ENCODE peak calls at places on chromosome 12, in six cellular contexts. One of them, this sample, is unnamed.

GRCh38 chr12:62265511-62265910 is 5.3 kb downstream of the USP15 start:
- DNase-seq in RWPE1: no peak
- DNase-seq in tibial artery: no peak
- DNase-seq in astrocyte: no peak
- DNase-seq in heart right ventricle: no peak
- DNase-seq in fibroblast of mammary gland: no peak
- DNase-seq in this sample: no peak

GRCh38 chr12:1122803-1123202 is 131.8 kb downstream of the ERC1 start:
- DNase-seq in RWPE1: no peak
- DNase-seq in heart right ventricle: no peak
- DNase-seq in astrocyte: no peak
- DNase-seq in tibial artery: no peak
- DNase-seq in fibroblast of mammary gland: no peak
- DNase-seq in this sample: no peak

GRCh38 chr12:29103539-29103974 is 45.5 kb upstream of the FAR2 start:
- DNase-seq in heart right ventricle: no peak
- DNase-seq in RWPE1: no peak
- DNase-seq in astrocyte: no peak
- DNase-seq in tibial artery: no peak
- DNase-seq in fibroblast of mammary gland: no peak
- DNase-seq in this sample: no peak

GRCh38 chr12:131721548-131721947 is 10.7 kb downstream of the SFSWAP start:
- DNase-seq in RWPE1: no peak
- DNase-seq in astrocyte: peak
- DNase-seq in heart right ventricle: no peak
- DNase-seq in fibroblast of mammary gland: no peak
- DNase-seq in tibial artery: no peak
- DNase-seq in this sample: no peak

GRCh38 chr12:28497889-28498411 is 307.7 kb downstream of the CCDC91 start:
- DNase-seq in fibroblast of mammary gland: peak
- DNase-seq in RWPE1: peak
- DNase-seq in astrocyte: peak
- DNase-seq in tibial artery: no peak
- DNase-seq in heart right ventricle: no peak
- DNase-seq in this sample: peak

GRCh38 chr12:106645074-106645421 is 62.2 kb downstream of the RFX4 start:
- DNase-seq in fibroblast of mammary gland: peak
- DNase-seq in RWPE1: no peak
- DNase-seq in astrocyte: peak
- DNase-seq in heart right ventricle: peak
- DNase-seq in tibial artery: no peak
- DNase-seq in this sample: peak

GRCh38 chr12:1362143-1362542 is 232.2 kb downstream of the FBXL14 start:
- DNase-seq in fibroblast of mammary gland: no peak
- DNase-seq in astrocyte: no peak
- DNase-seq in tibial artery: no peak
- DNase-seq in heart right ventricle: no peak
- DNase-seq in RWPE1: no peak
- DNase-seq in this sample: no peak

GRCh38 chr12:32102234-32102633 is 4.4 kb upstream of the BICD1 start:
- DNase-seq in tibial artery: no peak
- DNase-seq in RWPE1: no peak
- DNase-seq in heart right ventricle: no peak
- DNase-seq in fibroblast of mammary gland: peak
- DNase-seq in astrocyte: no peak
- DNase-seq in this sample: no peak

GRCh38 chr12:129067482-129067881 is 214.2 kb downstream of the GLT1D1 start:
- DNase-seq in heart right ventricle: no peak
- DNase-seq in RWPE1: no peak
- DNase-seq in astrocyte: peak
- DNase-seq in tibial artery: no peak
- DNase-seq in fibroblast of mammary gland: no peak
- DNase-seq in this sample: no peak

GRCh38 chr12:83361486-83361885 is 674.8 kb downstream of the TMTC2 start:
- DNase-seq in fibroblast of mammary gland: no peak
- DNase-seq in astrocyte: no peak
- DNase-seq in RWPE1: no peak
- DNase-seq in tibial artery: no peak
- DNase-seq in heart right ventricle: no peak
- DNase-seq in this sample: no peak

GRCh38 chr12:113292091-113292490 is 42.8 kb downstream of the SLC8B1 start:
- DNase-seq in heart right ventricle: no peak
- DNase-seq in tibial artery: no peak
- DNase-seq in fibroblast of mammary gland: peak
- DNase-seq in RWPE1: no peak
- DNase-seq in astrocyte: peak
- DNase-seq in this sample: no peak

GRCh38 chr12:14723763-14724162 is 27.4 kb upstream of the GUCY2C start:
- DNase-seq in heart right ventricle: peak
- DNase-seq in fibroblast of mammary gland: peak
- DNase-seq in RWPE1: no peak
- DNase-seq in astrocyte: peak
- DNase-seq in tibial artery: peak
- DNase-seq in this sample: peak

GRCh38 chr12:26298785-26299621 is 103.6 kb downstream of the SSPN start:
- DNase-seq in tibial artery: no peak
- DNase-seq in astrocyte: peak
- DNase-seq in RWPE1: peak
- DNase-seq in heart right ventricle: no peak
- DNase-seq in fibroblast of mammary gland: peak
- DNase-seq in this sample: peak
- TF ChIP-seq CTCF in tibial artery: no peak
- TF ChIP-seq CTCF in astrocyte: peak
- TF ChIP-seq CTCF in RWPE1: no peak
- TF ChIP-seq CTCF in heart right ventricle: peak
- TF ChIP-seq CTCF in fibroblast of mammary gland: peak
- TF ChIP-seq CTCF in this sample: peak

DNA sequence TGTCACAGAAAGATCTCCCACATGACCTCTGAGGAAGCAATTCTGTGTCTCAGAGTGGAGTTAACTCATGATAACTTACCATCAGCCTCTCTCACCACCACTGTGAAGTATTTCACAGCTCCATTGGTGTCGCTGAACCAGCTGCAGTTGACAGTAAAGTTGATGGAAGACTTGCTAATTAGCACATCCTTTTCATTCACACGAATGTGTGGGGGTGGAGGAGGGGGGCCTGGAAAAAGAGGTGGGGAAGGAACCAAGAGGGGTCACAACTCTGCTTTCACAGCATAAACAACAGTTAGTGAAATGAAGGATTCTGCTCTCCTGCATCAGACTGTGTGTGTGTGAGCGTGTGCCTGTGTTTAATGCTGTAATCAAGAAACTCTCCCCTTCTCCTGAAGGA is 82.1 kb downstream of the PTPRB start:
- DNase-seq in heart right ventricle: no peak
- DNase-seq in RWPE1: no peak
- DNase-seq in astrocyte: no peak
- DNase-seq in tibial artery: no peak
- DNase-seq in fibroblast of mammary gland: no peak
- DNase-seq in this sample: no peak
- TF ChIP-seq CTCF in heart right ventricle: no peak
- TF ChIP-seq CTCF in RWPE1: no peak
- TF ChIP-seq CTCF in astrocyte: no peak
- TF ChIP-seq CTCF in tibial artery: no peak
- TF ChIP-seq CTCF in fibroblast of mammary gland: no peak
- TF ChIP-seq CTCF in this sample: no peak

GRCh38 chr12:4894019-4894418 is 15.7 kb upstream of the KCNA1 start:
- DNase-seq in tibial artery: no peak
- DNase-seq in RWPE1: no peak
- DNase-seq in astrocyte: no peak
- DNase-seq in heart right ventricle: no peak
- DNase-seq in fibroblast of mammary gland: no peak
- DNase-seq in this sample: no peak

GRCh38 chr12:4900327-4900726 is 9.4 kb upstream of the KCNA1 start:
- DNase-seq in heart right ventricle: no peak
- DNase-seq in RWPE1: peak
- DNase-seq in fibroblast of mammary gland: peak
- DNase-seq in astrocyte: peak
- DNase-seq in tibial artery: no peak
- DNase-seq in this sample: no peak

DNA sequence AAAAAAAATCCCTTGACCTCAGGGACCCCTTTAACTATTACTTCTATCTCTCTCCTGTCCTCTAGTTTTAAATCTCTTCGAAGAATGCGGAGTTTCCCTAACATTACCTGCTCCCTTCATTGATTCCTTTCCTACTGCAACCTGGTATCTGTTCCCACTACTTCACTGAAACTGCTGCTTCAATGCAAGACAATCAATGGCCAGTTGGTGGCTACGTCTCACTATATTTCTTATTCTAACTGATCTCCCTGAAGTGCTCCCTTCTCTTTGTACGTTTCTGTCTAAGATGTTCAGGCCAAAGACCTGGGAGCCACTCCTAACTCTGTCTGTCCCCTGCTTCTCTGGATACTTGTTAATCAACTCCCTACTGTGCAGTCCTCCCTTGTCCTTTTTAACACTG is 10.3 kb upstream of the KCNA1 start:
- DNase-seq in RWPE1: no peak
- DNase-seq in astrocyte: no peak
- DNase-seq in heart right ventricle: no peak
- DNase-seq in fibroblast of mammary gland: no peak
- DNase-seq in tibial artery: no peak
- DNase-seq in this sample: no peak
- TF ChIP-seq CTCF in RWPE1: no peak
- TF ChIP-seq CTCF in astrocyte: no peak
- TF ChIP-seq CTCF in heart right ventricle: no peak
- TF ChIP-seq CTCF in fibroblast of mammary gland: peak
- TF ChIP-seq CTCF in tibial artery: no peak
- TF ChIP-seq CTCF in this sample: no peak

GRCh38 chr12:9784816-9785215 is 24.1 kb upstream of the CD69 start:
- DNase-seq in fibroblast of mammary gland: no peak
- DNase-seq in heart right ventricle: no peak
- DNase-seq in astrocyte: no peak
- DNase-seq in RWPE1: no peak
- DNase-seq in tibial artery: no peak
- DNase-seq in this sample: no peak

GRCh38 chr12:9784326-9784725 is 23.6 kb upstream of the CD69 start:
- DNase-seq in tibial artery: no peak
- DNase-seq in fibroblast of mammary gland: no peak
- DNase-seq in astrocyte: no peak
- DNase-seq in RWPE1: no peak
- DNase-seq in heart right ventricle: no peak
- DNase-seq in this sample: no peak

GRCh38 chr12:9782547-9783382 is 22.1 kb upstream of the CD69 start:
- DNase-seq in RWPE1: no peak
- DNase-seq in fibroblast of mammary gland: no peak
- DNase-seq in tibial artery: no peak
- DNase-seq in heart right ventricle: no peak
- DNase-seq in astrocyte: no peak
- DNase-seq in this sample: no peak

GRCh38 chr12:9786726-9787339 is 26.1 kb upstream of the CD69 start:
- DNase-seq in RWPE1: no peak
- DNase-seq in fibroblast of mammary gland: no peak
- DNase-seq in astrocyte: no peak
- DNase-seq in heart right ventricle: no peak
- DNase-seq in tibial artery: no peak
- DNase-seq in this sample: no peak

DNA sequence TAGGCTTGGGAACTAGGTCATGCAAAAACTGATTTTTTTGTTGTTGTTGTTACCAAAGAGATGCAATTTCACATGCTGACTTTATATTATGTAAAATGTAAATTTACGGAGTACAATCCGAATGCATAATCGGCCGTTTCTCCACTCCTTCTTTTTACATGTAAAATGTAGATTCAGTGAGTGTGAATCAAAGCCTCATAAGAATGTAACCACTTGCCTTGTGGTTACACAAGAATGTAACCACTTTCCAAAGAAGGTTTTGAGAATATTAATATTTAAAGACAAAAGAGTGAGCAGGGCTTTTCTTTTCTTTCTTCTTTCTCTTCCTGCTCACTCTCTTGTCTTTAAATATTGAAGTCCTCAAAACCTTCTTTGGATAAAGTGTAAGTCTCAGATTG is 26.6 kb upstream of the CD69 start:
- DNase-seq in astrocyte: peak
- DNase-seq in RWPE1: no peak
- DNase-seq in tibial artery: no peak
- DNase-seq in fibroblast of mammary gland: peak
- DNase-seq in heart right ventricle: no peak
- DNase-seq in this sample: no peak
- TF ChIP-seq CTCF in astrocyte: no peak
- TF ChIP-seq CTCF in RWPE1: no peak
- TF ChIP-seq CTCF in tibial artery: no peak
- TF ChIP-seq CTCF in fibroblast of mammary gland: no peak
- TF ChIP-seq CTCF in heart right ventricle: no peak
- TF ChIP-seq CTCF in this sample: no peak

DNA sequence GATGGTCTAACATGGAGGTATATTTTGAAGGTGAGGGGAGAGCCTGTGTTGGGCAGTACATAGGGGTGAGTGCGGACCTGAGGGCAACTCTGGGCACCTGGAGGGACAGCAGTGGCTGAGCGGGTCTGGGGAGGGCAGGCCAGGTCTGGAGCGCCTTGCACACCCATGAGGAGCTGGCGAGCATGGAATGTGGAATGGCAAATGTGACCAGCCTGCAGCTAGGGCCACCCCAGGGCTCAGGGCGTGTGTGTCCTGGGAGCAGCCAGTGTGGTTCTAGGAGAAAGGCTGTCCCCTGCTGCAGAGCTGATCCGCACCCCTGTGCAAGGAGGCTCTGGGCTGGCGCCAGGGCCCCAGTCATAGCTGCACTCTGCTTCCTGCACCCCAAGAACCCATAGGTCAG is 24.5 kb downstream of the BCL7A start:
- DNase-seq in heart right ventricle: no peak
- DNase-seq in tibial artery: no peak
- DNase-seq in RWPE1: no peak
- DNase-seq in astrocyte: no peak
- DNase-seq in fibroblast of mammary gland: no peak
- DNase-seq in this sample: no peak
- TF ChIP-seq CTCF in heart right ventricle: no peak
- TF ChIP-seq CTCF in tibial artery: no peak
- TF ChIP-seq CTCF in RWPE1: no peak
- TF ChIP-seq CTCF in astrocyte: no peak
- TF ChIP-seq CTCF in fibroblast of mammary gland: no peak
- TF ChIP-seq CTCF in this sample: no peak

GRCh38 chr12:103884316-103884715 is 43.3 kb upstream of the NT5DC3 start:
- DNase-seq in heart right ventricle: no peak
- DNase-seq in RWPE1: peak
- DNase-seq in fibroblast of mammary gland: peak
- DNase-seq in tibial artery: no peak
- DNase-seq in astrocyte: peak
- DNase-seq in this sample: peak
- TF ChIP-seq CTCF in heart right ventricle: peak
- TF ChIP-seq CTCF in RWPE1: peak
- TF ChIP-seq CTCF in fibroblast of mammary gland: peak
- TF ChIP-seq CTCF in tibial artery: peak
- TF ChIP-seq CTCF in astrocyte: peak
- TF ChIP-seq CTCF in this sample: no peak

DNA sequence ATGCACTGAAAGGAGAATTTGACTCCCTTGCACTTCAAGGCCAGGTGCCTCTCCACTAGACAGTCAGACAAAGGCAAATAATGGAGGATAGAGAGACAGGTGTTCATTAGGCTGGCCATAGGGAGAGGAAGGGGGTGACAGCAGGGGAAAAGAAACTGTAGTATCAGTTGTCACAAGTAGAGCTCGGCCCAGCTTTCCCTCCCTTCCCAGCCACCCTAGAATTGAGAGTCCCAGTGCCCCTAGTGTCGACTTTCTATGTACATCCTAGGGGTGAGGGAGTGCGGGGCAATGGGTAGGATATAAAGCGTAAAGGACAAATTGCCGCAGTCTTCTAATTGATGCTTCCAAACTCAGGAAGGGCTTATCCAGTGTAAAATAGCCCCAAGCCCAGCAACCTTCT is 39.0 kb downstream of the BAZ2A start:
- DNase-seq in RWPE1: no peak
- DNase-seq in heart right ventricle: no peak
- DNase-seq in astrocyte: no peak
- DNase-seq in fibroblast of mammary gland: no peak
- DNase-seq in tibial artery: no peak
- DNase-seq in this sample: no peak
- TF ChIP-seq CTCF in RWPE1: no peak
- TF ChIP-seq CTCF in heart right ventricle: no peak
- TF ChIP-seq CTCF in astrocyte: no peak
- TF ChIP-seq CTCF in fibroblast of mammary gland: no peak
- TF ChIP-seq CTCF in tibial artery: no peak
- TF ChIP-seq CTCF in this sample: no peak

GRCh38 chr12:4353785-4354208 is 25.7 kb downstream of the FGF23 start:
- DNase-seq in tibial artery: no peak
- DNase-seq in heart right ventricle: no peak
- DNase-seq in astrocyte: no peak
- DNase-seq in fibroblast of mammary gland: peak
- DNase-seq in RWPE1: peak
- DNase-seq in this sample: no peak
- TF ChIP-seq CTCF in tibial artery: peak
- TF ChIP-seq CTCF in heart right ventricle: peak
- TF ChIP-seq CTCF in astrocyte: peak
- TF ChIP-seq CTCF in fibroblast of mammary gland: peak
- TF ChIP-seq CTCF in RWPE1: peak
- TF ChIP-seq CTCF in this sample: no peak

This sample was measured in Calu3.